ENCODE peak calls at places on chromosomes 6 and 20, in nine cellular contexts. R is stimulated activated CD4-positive, alpha-beta T cell treated with anti-CD3 and anti-CD28 coated beads, Interleukin-2, amount 100 ng/mL, for 48 hours; K is GM23338; Z is AG08396; F is RKO; B is brain microvascular endothelial cell; M is amniotic stem cell; I is cerebellum; E is adipocyte. J is an unnamed sample.
A peak's percentile ranks its signal among the peaks of the same experiment; 100 is the strongest.

GRCh38 chr20:46255440-46256104 is 52.7 kb downstream of the CDH22 start:
- DNase-seq in R (no peak), K (no peak), Z (no peak), F (no peak), B (no peak), M (no peak), I (peak; percentile 96), E (no peak), J (no peak)

GRCh38 chr6:47238456-47238995 is 71.2 kb downstream of the TNFRSF21 start:
- DNase-seq in R (no peak), K (no peak), Z (no peak), F (no peak), B (no peak), M (no peak), I (no peak), E (no peak), J (no peak)

GRCh38 chr20:646107-646867 is 6.7 kb downstream of the SRXN1 start:
- DNase-seq in R (no peak), K (no peak), Z (no peak), F (peak; percentile 44), B (no peak), M (no peak), I (no peak), E (no peak), J (no peak)

GRCh38 chr6:13807691-13808090 is 6.7 kb downstream of the MCUR1 start:
- DNase-seq in R (no peak), K (no peak), Z (no peak), F (no peak), B (peak; percentile 38), M (no peak), I (no peak), E (no peak), J (no peak)

GRCh38 chr6:147227770-147228320 is 23.6 kb downstream of the STXBP5 start:
- DNase-seq in R (no peak), K (no peak), Z (no peak), F (no peak), B (no peak), M (no peak), I (no peak), E (no peak), J (no peak)

GRCh38 chr6:106894978-106895702 is 79.4 kb downstream of the CD24 start:
- DNase-seq in R (no peak), K (peak; percentile 17), Z (no peak), F (peak; percentile 86), B (no peak), M (no peak), I (no peak), E (no peak), J (no peak)

GRCh38 chr6:168148231-168148849 is 69.3 kb upstream of the FRMD1 start:
- DNase-seq in R (no peak), K (no peak), Z (no peak), F (no peak), B (no peak), M (no peak), I (no peak), E (no peak), J (no peak)

GRCh38 chr20:53579581-53580375 is 13.9 kb downstream of the ZNF217 start:
- DNase-seq in R (no peak), K (no peak), Z (no peak), F (no peak), B (no peak), M (no peak), I (no peak), E (peak; percentile 81), J (no peak)

GRCh38 chr6:17666646-17667045 is 40.1 kb downstream of the NUP153 start:
- DNase-seq in R (no peak), K (no peak), Z (no peak), F (no peak), B (no peak), M (no peak), I (no peak), E (no peak), J (no peak)

GRCh38 chr6:16286151-16286522 is 47.8 kb downstream of the GMPR start:
- DNase-seq in R (peak; percentile 36), K (peak; percentile 90), Z (peak; percentile 74), F (no peak), B (peak; percentile 16), M (no peak), I (no peak), E (peak; percentile 54), J (no peak)

GRCh38 chr6:40326689-40327404 is 260.3 kb downstream of the LRFN2 start:
- DNase-seq in R (no peak), K (no peak), Z (no peak), F (no peak), B (no peak), M (no peak), I (no peak), E (no peak), J (no peak)

GRCh38 chr6:141482773-141483172 is 650.0 kb upstream of the GJE1 start:
- DNase-seq in R (no peak), K (no peak), Z (no peak), F (no peak), B (peak; percentile 25), M (no peak), I (no peak), E (no peak), J (no peak)

GRCh38 chr20:6134592-6134991 is 11.8 kb upstream of the FERMT1 start:
- DNase-seq in R (no peak), K (no peak), Z (no peak), F (no peak), B (no peak), M (no peak), I (no peak), E (no peak), J (no peak)

GRCh38 chr20:47790032-47790965 is 5.0 kb upstream of the SULF2 start:
- DNase-seq in R (no peak), K (no peak), Z (no peak), F (no peak), B (peak; percentile 19), M (no peak), I (no peak), E (peak; percentile 88), J (no peak)

GRCh38 chr20:34704177-34705007 is at the start of gene TP53INP2:
- DNase-seq in R (peak; percentile 65), K (peak; percentile 96), Z (peak; percentile 94), F (peak; percentile 93), B (peak; percentile 85), M (peak; percentile 76), I (peak; percentile 96), E (peak; percentile 97), J (peak; percentile 89)

GRCh38 chr6:130922922-130923321 is 95.7 kb downstream of the SMLR1 start:
- DNase-seq in R (no peak), K (no peak), Z (no peak), F (no peak), B (no peak), M (no peak), I (no peak), E (no peak), J (no peak)

GRCh38 chr20:41176711-41177552 is 39.6 kb downstream of the PLCG1 start:
- DNase-seq in R (no peak), K (no peak), Z (no peak), F (no peak), B (no peak), M (no peak), I (no peak), E (no peak), J (no peak)

GRCh38 chr20:41142914-41143313 is 5.6 kb downstream of the PLCG1 start:
- DNase-seq in R (no peak), K (no peak), Z (no peak), F (no peak), B (no peak), M (no peak), I (no peak), E (no peak), J (peak; percentile 22)

GRCh38 chr20:49620364-49621240 is 52.7 kb upstream of the PTGIS start:
- DNase-seq in R (no peak), K (no peak), Z (no peak), F (no peak), B (no peak), M (no peak), I (no peak), E (peak; percentile 36), J (no peak)

GRCh38 chr20:46030290-46031013 is 1.4 kb downstream of the SLC12A5 start:
- DNase-seq in R (no peak), K (no peak), Z (no peak), F (no peak), B (no peak), M (no peak), I (no peak), E (no peak), J (no peak)

GRCh38 chr6:328184-328670 is 35.9 kb downstream of the DUSP22 start:
- DNase-seq in R (peak; percentile 13), K (no peak), Z (peak; percentile 87), F (peak; percentile 32), B (peak; percentile 86), M (no peak), I (no peak), E (peak; percentile 90), J (no peak)

GRCh38 chr20:6882911-6883310 is 115.4 kb downstream of the BMP2 start:
- DNase-seq in R (no peak), K (no peak), Z (no peak), F (no peak), B (no peak), M (no peak), I (no peak), E (no peak), J (no peak)

GRCh38 chr20:4925842-4926530 is 75.3 kb downstream of the SLC23A2 start:
- DNase-seq in R (no peak), K (no peak), Z (peak; percentile 63), F (no peak), B (peak; percentile 65), M (no peak), I (peak; percentile 49), E (peak; percentile 36), J (no peak)

GRCh38 chr6:105038259-105038658 is 81.4 kb downstream of the LIN28B start:
- DNase-seq in R (no peak), K (peak; percentile 53), Z (no peak), F (no peak), B (no peak), M (no peak), I (no peak), E (no peak), J (no peak)

GRCh38 chr6:43665376-43665775 is 20.5 kb downstream of the RSPH9 start:
- DNase-seq in R (no peak), K (no peak), Z (no peak), F (no peak), B (no peak), M (no peak), I (no peak), E (no peak), J (no peak)

GRCh38 chr6:22102671-22103070 is 194.2 kb downstream of the PRL start:
- DNase-seq in R (no peak), K (no peak), Z (no peak), F (no peak), B (no peak), M (no peak), I (no peak), E (no peak), J (no peak)

GRCh38 chr6:16473908-16474791 is 235.8 kb downstream of the GMPR start:
- DNase-seq in R (no peak), K (no peak), Z (no peak), F (no peak), B (no peak), M (no peak), I (no peak), E (no peak), J (no peak)

GRCh38 chr6:39426057-39426592 is 103.6 kb upstream of the KCNK16 start:
- DNase-seq in R (no peak), K (no peak), Z (peak; percentile 16), F (peak; percentile 6), B (peak; percentile 74), M (peak; percentile 19), I (no peak), E (peak; percentile 84), J (no peak)

GRCh38 chr20:58069796-58070663 is 158.4 kb downstream of the ANKRD60 start:
- DNase-seq in R (no peak), K (no peak), Z (no peak), F (no peak), B (no peak), M (no peak), I (no peak), E (no peak), J (no peak)

GRCh38 chr20:53786071-53786444 is 192.4 kb upstream of the ZNF217 start:
- DNase-seq in R (no peak), K (no peak), Z (no peak), F (no peak), B (no peak), M (no peak), I (no peak), E (no peak), J (no peak)

GRCh38 chr6:156273065-156273711 is 504.0 kb upstream of the ARID1B start:
- DNase-seq in R (no peak), K (no peak), Z (no peak), F (no peak), B (no peak), M (no peak), I (no peak), E (no peak), J (no peak)